ENCODE peak calls at places on chromosomes 7 and 10, in five cellular contexts. W is fibroblast of the aortic adventitia, R is ovary, E is GM12864, Z is epithelial cell of esophagus. U is an unnamed sample.

GRCh38 chr10:66924674-66925345 is 1.0 kb upstream of the LRRTM3 start:
- DNase-seq in W (no peak), R (no peak), E (no peak), Z (peak), U (no peak)

GRCh38 chr10:50325449-50326188 is 74.3 kb upstream of the ASAH2 start:
- DNase-seq in W (peak), R (peak), E (no peak), Z (peak), U (peak)

GRCh38 chr10:107277591-107277990 is 113.1 kb upstream of the SORCS1 start:
- DNase-seq in W (no peak), R (no peak), E (no peak), Z (no peak), U (no peak)

GRCh38 chr10:44774676-44775401 is 136.3 kb upstream of the TMEM72 start:
- DNase-seq in W (peak), R (no peak), E (no peak), Z (no peak), U (peak)

GRCh38 chr7:19762631-19763030 is 10.8 kb downstream of the TMEM196 start:
- DNase-seq in W (peak), R (no peak), E (no peak), Z (no peak), U (peak)

GRCh38 chr10:132696728-132697567 is 89.0 kb downstream of the NKX6-2 start:
- DNase-seq in W (no peak), R (peak), E (no peak), Z (no peak), U (no peak)

GRCh38 chr7:98810166-98810802 is 59.5 kb downstream of the TMEM130 start:
- DNase-seq in W (no peak), R (no peak), E (no peak), Z (no peak), U (no peak)

GRCh38 chr10:46055771-46056170 is 9.7 kb upstream of the MSMB start:
- DNase-seq in W (no peak), R (no peak), E (no peak), Z (no peak), U (no peak)

GRCh38 chr10:129969528-129970264 is 5.6 kb upstream of the EBF3 start:
- DNase-seq in W (no peak), R (no peak), E (no peak), Z (no peak), U (no peak)

GRCh38 chr7:31924228-31924627 is 146.0 kb downstream of the PDE1C start:
- DNase-seq in W (no peak), R (no peak), E (no peak), Z (no peak), U (no peak)

GRCh38 chr7:136086712-136087111 is 109.6 kb upstream of the MTPN start:
- DNase-seq in W (peak), R (peak), E (peak), Z (peak), U (peak)

GRCh38 chr10:112335866-112336265 is 38.0 kb upstream of the ACSL5 start:
- DNase-seq in W (no peak), R (no peak), E (no peak), Z (no peak), U (no peak)

GRCh38 chr10:97319671-97320479 is 804 bp downstream of the FRAT1 start:
- DNase-seq in W (no peak), R (peak), E (no peak), Z (peak), U (no peak)

GRCh38 chr7:22356010-22356854 is 722 bp downstream of the RAPGEF5 start:
- DNase-seq in W (no peak), R (no peak), E (no peak), Z (peak), U (no peak)

GRCh38 chr10:70807566-70807965 is 8.2 kb upstream of the SGPL1 start:
- DNase-seq in W (no peak), R (no peak), E (no peak), Z (no peak), U (no peak)

GRCh38 chr7:130853503-130854279 is 119.7 kb upstream of the KLF14 start:
- DNase-seq in W (peak), R (no peak), E (no peak), Z (peak), U (peak)

GRCh38 chr10:113347508-113347907 is 205.3 kb upstream of the HABP2 start:
- DNase-seq in W (peak), R (no peak), E (no peak), Z (no peak), U (no peak)

GRCh38 chr7:4185736-4186512 is 496.2 kb upstream of the FOXK1 start:
- DNase-seq in W (no peak), R (no peak), E (no peak), Z (no peak), U (no peak)

GRCh38 chr7:155842496-155843265 is 30.4 kb upstream of the SHH start:
- DNase-seq in W (no peak), R (no peak), E (no peak), Z (no peak), U (no peak)

GRCh38 chr7:83325083-83325482 is 162.4 kb upstream of the PCLO start:
- DNase-seq in W (no peak), R (no peak), E (no peak), Z (no peak), U (no peak)

GRCh38 chr10:116740971-116741370 is 1.4 kb downstream of the HSPA12A start:
- DNase-seq in W (no peak), R (peak), E (no peak), Z (no peak), U (no peak)

GRCh38 chr7:106415433-106415832 is 130.7 kb upstream of the NAMPT start:
- DNase-seq in W (peak), R (no peak), E (no peak), Z (no peak), U (peak)

GRCh38 chr10:6426317-6426716 is 153.8 kb downstream of the PRKCQ start:
- DNase-seq in W (no peak), R (no peak), E (no peak), Z (no peak), U (no peak)

GRCh38 chr10:123885406-123886164 is 6.0 kb downstream of the CPXM2 start:
- DNase-seq in W (peak), R (peak), E (no peak), Z (no peak), U (no peak)

GRCh38 chr10:35412900-35413491 is 76.7 kb downstream of the CCNY start:
- DNase-seq in W (peak), R (no peak), E (no peak), Z (peak), U (peak)

GRCh38 chr10:95217476-95217875 is 23.4 kb downstream of the ACSM6 start:
- DNase-seq in W (peak), R (no peak), E (no peak), Z (no peak), U (no peak)

GRCh38 chr10:86944471-86944870 is 12.9 kb downstream of the MMRN2 start:
- DNase-seq in W (peak), R (no peak), E (no peak), Z (peak), U (no peak)

GRCh38 chr7:41709621-41710020 is 6.7 kb upstream of the INHBA start:
- DNase-seq in W (peak), R (no peak), E (no peak), Z (peak), U (peak)

GRCh38 chr7:130721486-130722277 is 12.3 kb downstream of the KLF14 start:
- DNase-seq in W (peak), R (peak), E (peak), Z (peak), U (peak)

GRCh38 chr10:55242544-55242943 is 441.5 kb upstream of the PCDH15 start:
- DNase-seq in W (no peak), R (no peak), E (no peak), Z (no peak), U (no peak)

GRCh38 chr7:293681-294439 is 3.9 kb downstream of the FOXL3 start:
- DNase-seq in W (no peak), R (no peak), E (no peak), Z (no peak), U (no peak)

DNA sequence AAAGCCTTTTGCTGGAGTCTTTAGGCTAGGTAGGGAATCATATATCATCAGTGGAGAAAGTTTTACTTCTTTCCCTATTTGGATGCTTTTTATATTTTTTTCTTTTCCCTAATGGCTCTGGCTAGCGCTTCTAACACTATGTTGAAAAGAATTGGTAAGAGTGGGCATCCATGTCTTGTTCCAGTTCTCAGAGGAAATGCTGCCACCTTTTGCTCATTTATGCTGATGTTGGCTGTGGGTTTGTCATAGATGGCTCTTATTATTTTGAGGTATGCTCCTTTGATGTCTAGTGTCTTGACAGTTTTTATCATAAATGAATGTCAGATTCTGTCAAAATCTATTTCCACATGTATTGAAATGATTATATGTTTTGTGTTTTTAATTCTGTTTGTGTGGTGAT is 1544.1 kb downstream of the REEP3 start:
- DNase-seq in W (no peak), R (no peak), E (no peak), Z (no peak), U (no peak)
- TF ChIP-seq CTCF in W (no peak), R (no peak), E (no peak), Z (no peak), U (no peak)

DNA sequence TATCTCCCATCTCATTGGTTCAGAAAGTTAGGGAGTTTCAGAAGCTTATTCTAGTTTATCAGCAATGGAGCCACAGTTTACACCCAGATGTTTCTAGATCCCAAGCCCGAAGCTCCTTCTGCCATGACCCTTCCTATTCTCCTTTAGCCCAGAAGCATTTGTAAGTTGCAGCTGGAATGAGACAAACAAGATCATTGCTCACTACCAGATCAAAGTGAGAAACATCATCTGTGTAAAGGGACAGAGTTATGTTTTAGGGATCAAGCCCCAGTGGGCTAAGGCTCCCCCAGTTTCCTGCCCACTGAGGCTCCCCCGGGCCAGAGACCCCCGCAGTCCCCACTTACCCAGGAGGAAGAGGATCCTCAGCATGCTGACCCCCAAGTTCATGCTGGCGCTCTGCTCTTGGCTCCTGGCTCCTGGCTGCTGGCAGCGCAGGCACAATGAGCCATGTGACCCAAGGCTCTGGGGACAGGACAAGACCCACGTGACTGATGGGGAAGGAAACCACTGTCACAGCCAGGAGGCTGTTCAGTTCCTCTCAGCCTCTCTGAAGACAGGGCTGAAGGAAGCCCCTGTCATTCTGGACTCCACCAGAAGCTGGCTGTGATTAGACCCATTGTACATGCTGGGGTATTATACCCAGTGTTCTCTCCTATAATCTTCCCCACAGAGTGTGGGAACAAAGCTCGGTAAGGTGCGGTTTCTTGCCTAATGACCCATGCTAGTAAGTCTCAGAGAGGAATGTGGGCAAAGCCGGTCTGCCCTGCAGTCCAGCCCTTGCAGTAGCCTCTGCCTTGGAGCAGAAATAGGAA is at the start of gene TMEM273:
- DNase-seq in W (no peak), R (peak), E (peak), Z (no peak), U (no peak)
- H3K4me3 ChIP-seq in W (no peak), R (no peak), E (peak), Z (no peak), U (no peak)

DNA sequence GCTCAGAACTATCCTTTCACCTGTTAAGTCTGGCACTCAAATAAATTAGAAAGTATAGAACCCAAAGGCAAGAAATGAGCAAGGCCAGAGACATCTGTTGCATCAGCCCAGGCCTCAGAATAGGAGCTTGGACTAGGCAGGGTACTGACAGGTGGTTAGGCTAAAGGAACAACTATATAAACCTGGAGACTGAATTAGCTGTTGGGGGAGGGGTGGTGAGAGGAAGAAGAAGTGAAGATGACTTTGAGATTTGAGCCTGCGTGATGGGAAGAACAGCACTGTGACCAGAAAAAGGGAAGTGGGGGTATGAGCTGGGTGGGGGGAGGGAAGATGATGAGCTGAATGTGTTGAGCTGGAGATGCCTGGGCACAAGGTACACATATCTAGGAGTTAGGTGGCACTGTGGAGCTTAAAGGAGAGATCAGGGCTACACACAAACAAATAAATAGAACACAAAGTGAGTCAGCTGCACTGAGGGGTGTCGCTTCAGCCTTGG is 244.7 kb downstream of the PTEN start:
- DNase-seq in W (no peak), R (no peak), E (peak), Z (peak), U (no peak)
- TF ChIP-seq CTCF in W (no peak), R (no peak), E (peak), Z (peak), U (no peak)

GRCh38 chr10:73908853-73909611 is 1.9 kb upstream of the PLAU start:
- DNase-seq in W (peak), R (no peak), E (peak), Z (peak), U (peak)

GRCh38 chr10:73910764-73911552 is at the start of gene PLAU:
- DNase-seq in W (no peak), R (no peak), E (no peak), Z (peak), U (no peak)

GRCh38 chr10:73910401-73910763 is 550 bp upstream of the PLAU start:
- DNase-seq in W (no peak), R (no peak), E (no peak), Z (peak), U (no peak)

GRCh38 chr10:73907841-73908517 is 3.0 kb upstream of the PLAU start:
- DNase-seq in W (peak), R (no peak), E (no peak), Z (peak), U (peak)

GRCh38 chr10:73909716-73910115 is 1.2 kb upstream of the PLAU start:
- DNase-seq in W (no peak), R (no peak), E (no peak), Z (peak), U (no peak)
- H3K4me3 ChIP-seq in W (no peak), R (no peak), E (no peak), Z (no peak), U (no peak)

GRCh38 chr7:149028346-149029109 is at the start of gene PDIA4:
- DNase-seq in W (peak), R (peak), E (peak), Z (peak), U (peak)
- TF ChIP-seq CTCF in W (peak), R (no peak), E (peak), Z (no peak), U (no peak)

U was measured in fibroblast of pulmonary artery.